ENCODE peak calls at places on chromosomes 4 and X, in four cellular contexts. S is Calu3, T is AG08395, C is AG04450. V is an unnamed sample.
A peak's percentile ranks its signal among the peaks of the same experiment; 100 is the strongest.

GRCh38 chr4:54315561-54315960 is 86.5 kb downstream of the PDGFRA start:
- DNase-seq in S (no peak), T (no peak), C (no peak), V (no peak)

GRCh38 chr4:24988776-24989175 is 42.0 kb downstream of the LGI2 start:
- DNase-seq in S (peak; percentile 42), T (peak; percentile 75), C (no peak), V (no peak)

GRCh38 chr4:20890752-20891151 is 190.5 kb downstream of the PACRGL start:
- DNase-seq in S (no peak), T (no peak), C (no peak), V (no peak)

GRCh38 chr4:141028024-141028529 is 105.2 kb downstream of the RNF150 start:
- DNase-seq in S (no peak), T (peak; percentile 71), C (no peak), V (no peak)

GRCh38 chr4:100517864-100518341 is at the start of gene EMCN:
- DNase-seq in S (no peak), T (no peak), C (no peak), V (no peak)

GRCh38 chr4:19739101-19739651 is 512.5 kb upstream of the SLIT2 start:
- DNase-seq in S (peak; percentile 42), T (peak; percentile 60), C (peak; percentile 76), V (peak; percentile 37)

GRCh38 chr4:3439391-3439790 is 2.4 kb upstream of the HGFAC start:
- DNase-seq in S (no peak), T (no peak), C (no peak), V (no peak)

GRCh38 chr4:73080789-73081188 is 11.3 kb upstream of the COX18 start:
- DNase-seq in S (no peak), T (no peak), C (no peak), V (no peak)

GRCh38 chr4:145935253-145936141 is 3.1 kb downstream of the ZNF827 start:
- DNase-seq in S (no peak), T (peak; percentile 23), C (no peak), V (no peak)

GRCh38 chr4:40264995-40265909 is 68.4 kb downstream of the RHOH start:
- DNase-seq in S (no peak), T (no peak), C (no peak), V (no peak)

GRCh38 chr4:107997001-107997788 is 7.5 kb downstream of the HADH start:
- DNase-seq in S (no peak), T (peak; percentile 75), C (peak; percentile 29), V (no peak)

GRCh38 chrX:115419094-115419493 is 129.6 kb downstream of the LUZP4 start:
- DNase-seq in S (no peak), T (no peak), C (no peak), V (no peak)

GRCh38 chrX:129347291-129347690 is 176.0 kb downstream of the SMARCA1 start:
- DNase-seq in S (no peak), T (no peak), C (no peak), V (no peak)

GRCh38 chr4:17336986-17337385 is 174.9 kb downstream of the QDPR start:
- DNase-seq in S (no peak), T (no peak), C (no peak), V (no peak)

GRCh38 chr4:154559141-154559841 is 3.5 kb upstream of the FGB start:
- DNase-seq in S (peak; percentile 47), T (peak; percentile 45), C (no peak), V (peak; percentile 41)

GRCh38 chrX:134626434-134626833 is 31.8 kb downstream of the PLAC1 start:
- DNase-seq in S (no peak), T (no peak), C (no peak), V (no peak)

GRCh38 chr4:83370640-83370906 is 35.9 kb upstream of the HPSE start:
- DNase-seq in S (no peak), T (no peak), C (no peak), V (no peak)

GRCh38 chr4:133270021-133270570 is 121.0 kb downstream of the PCDH10 start:
- DNase-seq in S (no peak), T (no peak), C (no peak), V (peak; percentile 6)

GRCh38 chrX:1484638-1485019 is 31.9 kb upstream of the ASMTL start:
- DNase-seq in S (no peak), T (no peak), C (no peak), V (no peak)

GRCh38 chr4:126843492-126844067 is 789.2 kb upstream of the INTU start:
- DNase-seq in S (no peak), T (no peak), C (no peak), V (no peak)

GRCh38 chr4:48635310-48635709 is 144.8 kb downstream of the FRYL start:
- DNase-seq in S (no peak), T (peak; percentile 36), C (no peak), V (peak; percentile 19)

GRCh38 chr4:30429813-30430466 is 290.2 kb upstream of the PCDH7 start:
- DNase-seq in S (no peak), T (peak; percentile 2), C (peak; percentile 15), V (peak; percentile 1)

GRCh38 chr4:145340071-145340695 is 141.5 kb upstream of the SMAD1 start:
- DNase-seq in S (no peak), T (no peak), C (no peak), V (no peak)

GRCh38 chr4:144300616-144301015 is 160.1 kb upstream of the GYPA start:
- DNase-seq in S (no peak), T (no peak), C (no peak), V (no peak)

V was measured in NCI-H460.